ENCODE peak calls at places on chromosomes 1 and 21, in four cellular contexts. P is fibroblast of lung, V is transverse colon, D is cardiac fibroblast. W is an unnamed sample.

GRCh38 chr1:32992489-32993214 is 28.0 kb upstream of the RNF19B start:
- DNase-seq in P (peak; percentile 99), V (peak; percentile 90), D (peak; percentile 99), W (peak; percentile 48)

GRCh38 chr1:200458780-200459179 is 48.9 kb upstream of the ZNF281 start:
- DNase-seq in P (no peak), V (no peak), D (no peak), W (no peak)

GRCh38 chr1:175360016-175360415 is 167.4 kb upstream of the KIAA0040 start:
- DNase-seq in P (no peak), V (no peak), D (no peak), W (no peak)

GRCh38 chr1:100458925-100459814 is 78.8 kb upstream of the GPR88 start:
- DNase-seq in P (peak; percentile 72), V (peak; percentile 78), D (peak; percentile 89), W (peak; percentile 42)

GRCh38 chr21:37746849-37747248 is 169.4 kb downstream of the KCNJ6 start:
- DNase-seq in P (no peak), V (no peak), D (no peak), W (no peak)

GRCh38 chr21:41681939-41682718 is 84.7 kb downstream of the RIPK4 start:
- DNase-seq in P (no peak), V (no peak), D (no peak), W (no peak)

GRCh38 chr1:22217811-22218460 is 75.0 kb upstream of the WNT4 start:
- DNase-seq in P (no peak), V (no peak), D (no peak), W (no peak)

GRCh38 chr1:24865587-24865986 is 64.5 kb downstream of the RUNX3 start:
- DNase-seq in P (no peak), V (no peak), D (no peak), W (no peak)

GRCh38 chr1:6447016-6447817 is 18.8 kb downstream of the TNFRSF25 start:
- DNase-seq in P (no peak), V (peak; percentile 52), D (no peak), W (no peak)

GRCh38 chr1:213618094-213618493 is 369.7 kb upstream of the PROX1 start:
- DNase-seq in P (no peak), V (no peak), D (no peak), W (no peak)

GRCh38 chr1:44318097-44319088 is 36.7 kb downstream of the ERI3 start:
- DNase-seq in P (peak; percentile 12), V (peak; percentile 39), D (peak; percentile 68), W (no peak)

GRCh38 chr1:150420560-150421265 is 56.8 kb downstream of the RPRD2 start:
- DNase-seq in P (peak; percentile 50), V (no peak), D (peak; percentile 25), W (no peak)

GRCh38 chr1:41444246-41444645 is 40.2 kb downstream of the EDN2 start:
- DNase-seq in P (no peak), V (no peak), D (no peak), W (no peak)

GRCh38 chr1:165441166-165441955 is 3.6 kb downstream of the RXRG start:
- DNase-seq in P (no peak), V (no peak), D (no peak), W (no peak)

GRCh38 chr21:35646606-35647005 is 413.7 kb downstream of the SETD4 start:
- DNase-seq in P (no peak), V (no peak), D (peak; percentile 83), W (no peak)

GRCh38 chr1:87833158-87833557 is 504.5 kb downstream of the LMO4 start:
- DNase-seq in P (peak; percentile 75), V (no peak), D (peak; percentile 88), W (no peak)

GRCh38 chr1:111471012-111471411 is 2.8 kb upstream of the C1orf162 start:
- DNase-seq in P (no peak), V (peak; percentile 57), D (no peak), W (no peak)

GRCh38 chr21:46002841-46003574 is 21.4 kb downstream of the COL6A1 start:
- DNase-seq in P (no peak), V (peak; percentile 7), D (no peak), W (no peak)

GRCh38 chr1:55213029-55213884 is 1.9 kb downstream of the USP24 start:
- DNase-seq in P (peak; percentile 12), V (no peak), D (no peak), W (no peak)

GRCh38 chr21:17667256-17667655 is 54.6 kb upstream of the BTG3 start:
- DNase-seq in P (no peak), V (no peak), D (no peak), W (no peak)

GRCh38 chr21:21268061-21268471 is 269.9 kb downstream of the NCAM2 start:
- DNase-seq in P (peak; percentile 62), V (no peak), D (no peak), W (no peak)

GRCh38 chr1:85502171-85502570 is 37.2 kb upstream of the DDAH1 start:
- DNase-seq in P (peak; percentile 14), V (no peak), D (peak; percentile 71), W (no peak)

GRCh38 chr1:150609726-150610125 is 19.7 kb downstream of the ENSA start:
- DNase-seq in P (peak; percentile 29), V (no peak), D (peak; percentile 42), W (no peak)

GRCh38 chr1:175385316-175385715 is 192.7 kb upstream of the KIAA0040 start:
- DNase-seq in P (peak; percentile 14), V (no peak), D (no peak), W (no peak)

GRCh38 chr1:238409947-238410346 is 519.2 kb upstream of the ZP4 start:
- DNase-seq in P (peak; percentile 95), V (no peak), D (peak; percentile 70), W (no peak)

GRCh38 chr1:94120983-94121382 is at the start of gene ABCA4:
- DNase-seq in P (no peak), V (no peak), D (no peak), W (no peak)

GRCh38 chr1:101781437-101781836 is 215.3 kb downstream of the OLFM3 start:
- DNase-seq in P (peak; percentile 15), V (no peak), D (peak; percentile 13), W (no peak)

GRCh38 chr1:182291584-182292192 is 99.9 kb downstream of the GLUL start:
- DNase-seq in P (no peak), V (no peak), D (no peak), W (no peak)

GRCh38 chr1:2255420-2256369 is 27.6 kb downstream of the SKI start:
- DNase-seq in P (peak; percentile 73), V (no peak), D (peak; percentile 90), W (no peak)

GRCh38 chr1:20551945-20552727 is at the start of gene FAM43B:
- DNase-seq in P (peak; percentile 58), V (peak; percentile 16), D (peak; percentile 29), W (no peak)

GRCh38 chr1:64366821-64367220 is 103.1 kb upstream of the CACHD1 start:
- DNase-seq in P (no peak), V (no peak), D (no peak), W (no peak)

GRCh38 chr1:78303620-78304019 is 187.2 kb upstream of the PTGFR start:
- DNase-seq in P (peak; percentile 96), V (peak; percentile 17), D (peak; percentile 94), W (peak; percentile 27)

GRCh38 chr1:78652019-78652560 is 2.5 kb downstream of the IFI44 start:
- DNase-seq in P (no peak), V (no peak), D (no peak), W (no peak)

GRCh38 chr1:220759147-220759546 is 11.0 kb downstream of the MTARC2 start:
- DNase-seq in P (no peak), V (no peak), D (no peak), W (no peak)

GRCh38 chr1:209746469-209747269 is 9.2 kb upstream of the TRAF3IP3 start:
- DNase-seq in P (no peak), V (no peak), D (peak; percentile 50), W (no peak)

GRCh38 chr1:113684153-113684541 is 75.1 kb downstream of the PHTF1 start:
- DNase-seq in P (peak; percentile 20), V (peak; percentile 41), D (peak; percentile 66), W (no peak)

GRCh38 chr21:41932191-41932575 is 21.6 kb downstream of the C2CD2 start:
- DNase-seq in P (peak; percentile 91), V (no peak), D (peak; percentile 94), W (no peak)

DNA sequence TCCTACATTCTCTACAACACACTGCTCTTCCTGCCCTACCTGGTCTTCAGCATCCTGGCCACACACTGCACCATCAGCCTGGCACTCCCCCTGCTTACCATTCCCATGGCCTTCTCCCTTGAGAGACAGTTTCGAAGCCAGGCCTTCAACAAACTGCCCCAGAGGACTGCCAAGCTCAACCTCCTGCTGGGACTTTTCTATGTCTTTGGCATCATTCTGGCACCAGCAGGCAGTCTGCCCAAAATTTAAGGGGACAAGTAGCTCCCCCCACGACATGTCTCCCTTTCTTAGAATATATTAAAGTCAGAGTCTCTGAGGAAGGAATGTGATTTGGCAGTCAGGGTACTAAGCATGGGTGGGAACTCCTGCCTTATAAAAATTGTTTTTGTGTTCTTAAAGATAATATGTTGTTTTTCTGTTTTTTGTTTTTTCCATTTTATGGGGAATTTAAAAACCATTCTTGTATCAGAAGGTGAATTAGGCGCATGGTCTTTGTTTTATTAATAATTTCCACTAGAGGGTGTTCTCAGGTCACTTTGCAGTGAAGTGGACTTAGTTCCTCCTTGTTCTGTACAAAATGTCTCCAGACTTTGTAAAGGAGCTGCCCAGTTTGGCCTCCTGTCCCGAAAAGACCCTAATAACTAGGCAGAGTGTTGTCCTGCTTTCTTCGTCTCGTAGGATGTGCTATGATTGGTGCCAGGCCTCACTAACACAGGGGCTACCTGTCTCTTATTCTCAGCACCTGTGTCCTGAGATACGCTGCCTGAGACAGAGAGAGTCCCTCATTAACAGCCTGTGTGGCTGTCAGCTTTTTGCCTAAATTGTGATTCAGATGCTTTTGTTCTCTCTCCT is 13.1 kb downstream of the UBIAD1 start:
- DNase-seq in P (peak; percentile 11), V (no peak), D (peak; percentile 46), W (no peak)
- TF ChIP-seq CTCF in P (peak; percentile 29), V (no peak), D (peak; percentile 19), W (no peak)

GRCh38 chr21:22871692-22872091 is 1873.5 kb downstream of the NCAM2 start:
- DNase-seq in P (no peak), V (no peak), D (no peak), W (no peak)
- TF ChIP-seq CTCF in P (no peak), V (no peak), D (no peak), W (no peak)

GRCh38 chr1:15958788-15959187 is 17.1 kb downstream of the ZBTB17 start:
- DNase-seq in P (peak; percentile 51), V (no peak), D (peak; percentile 61), W (no peak)
- TF ChIP-seq CTCF in P (no peak), V (no peak), D (no peak), W (no peak)

DNA sequence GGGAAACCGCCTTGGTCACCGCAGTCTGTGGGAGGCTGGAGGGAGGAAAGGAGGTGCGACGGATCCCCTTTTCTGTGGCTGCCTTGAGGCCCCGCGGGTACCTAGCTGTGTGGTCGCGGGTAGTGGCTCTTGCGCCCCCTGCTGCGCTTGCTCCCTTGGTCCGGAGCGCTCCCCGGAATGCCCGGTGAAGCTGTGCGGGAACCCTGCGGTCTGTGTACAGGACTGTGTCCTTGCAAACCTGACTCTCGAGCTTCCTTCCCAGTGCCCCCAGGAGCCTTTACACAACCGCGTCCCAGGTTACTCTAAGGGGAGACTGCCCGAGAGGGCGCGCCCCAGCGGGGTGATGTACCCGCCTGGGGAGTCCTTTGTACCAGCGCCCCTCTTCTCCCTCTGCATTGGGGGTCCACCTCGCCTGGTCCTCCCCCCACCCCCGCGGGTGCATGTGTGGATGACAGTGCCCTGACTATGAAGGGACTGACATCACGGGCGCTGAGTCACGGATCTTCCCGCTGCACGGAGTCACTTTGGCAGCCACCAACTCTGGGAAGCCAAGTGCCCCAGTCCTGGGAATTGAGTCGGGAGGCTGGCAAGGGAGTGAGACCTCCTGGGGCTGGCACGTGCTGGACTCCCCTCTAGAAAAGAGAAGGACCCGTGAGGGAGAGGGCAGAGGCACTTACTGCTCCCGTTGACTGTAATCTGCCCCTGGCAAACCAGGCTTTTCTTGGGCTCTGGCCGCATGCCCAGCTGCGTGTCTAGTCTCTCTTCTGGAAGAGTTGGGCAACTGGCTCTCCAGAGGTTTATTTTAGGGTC is 824 bp downstream of the IL6R start:
- DNase-seq in P (peak; percentile 54), V (peak; percentile 76), D (peak; percentile 67), W (peak; percentile 92)
- TF ChIP-seq CTCF in P (peak; percentile 18), V (peak; percentile 30), D (peak; percentile 51), W (no peak)

W was measured in omental fat pad.